ENCODE peak calls at places on chromosomes 12 and 14, in six cellular contexts. E is psoas muscle; C is foreskin fibroblast; T is astrocyte; Y is cardiac fibroblast; Z is activated CD8-positive, alpha-beta T cell treated with anti-CD3 and anti-CD28 coated beads for 36 hours. P is an unnamed sample.

GRCh38 chr12:131010376-131011131 is 56.8 kb downstream of the ADGRD1 start:
- DNase-seq in E (no peak), Y (no peak), Z (no peak), C (no peak), T (no peak), P (no peak)

GRCh38 chr12:109770861-109771670 is 57.4 kb downstream of the FAM222A start:
- DNase-seq in T (no peak), C (no peak), E (peak), Z (no peak), Y (no peak), P (no peak)

GRCh38 chr12:48933664-48934311 is 8.5 kb upstream of the FKBP11 start:
- DNase-seq in T (no peak), C (no peak), Y (no peak), Z (peak), E (no peak), P (no peak)

GRCh38 chr12:122646568-122647220 is 56.5 kb downstream of the HCAR2 start:
- DNase-seq in T (peak), C (peak), Z (peak), E (no peak), Y (peak), P (peak)

GRCh38 chr12:12333407-12333831 is 16.6 kb downstream of the MANSC1 start:
- DNase-seq in E (no peak), Z (no peak), T (peak), C (no peak), Y (peak), P (no peak)

GRCh38 chr14:88553886-88554457 is 835 bp downstream of the PTPN21 start:
- DNase-seq in E (no peak), Y (peak), T (peak), C (peak), Z (no peak), P (no peak)

GRCh38 chr12:92765871-92766270 is 63.1 kb downstream of the PLEKHG7 start:
- DNase-seq in Y (no peak), E (no peak), C (no peak), T (no peak), Z (no peak), P (no peak)

GRCh38 chr14:100534528-100535286 is 52.5 kb downstream of the BEGAIN start:
- DNase-seq in C (peak), T (no peak), Z (no peak), Y (no peak), E (peak), P (no peak)

GRCh38 chr14:59067135-59067894 is 121.2 kb upstream of the DAAM1 start:
- DNase-seq in E (no peak), T (no peak), Y (peak), Z (no peak), C (no peak), P (no peak)

GRCh38 chr14:76647699-76648298 is 113.5 kb upstream of the VASH1 start:
- DNase-seq in E (no peak), Y (peak), C (peak), T (peak), Z (peak), P (peak)

GRCh38 chr12:12564911-12565310 is 2.2 kb upstream of the DUSP16 start:
- DNase-seq in C (no peak), T (no peak), Y (no peak), E (no peak), Z (no peak), P (no peak)

GRCh38 chr12:112023759-112024396 is 10.7 kb downstream of the ERP29 start:
- DNase-seq in Y (no peak), C (no peak), T (no peak), Z (no peak), E (no peak), P (no peak)

GRCh38 chr12:6953417-6954315 is 2.5 kb downstream of the PTPN6 start:
- DNase-seq in T (peak), Z (peak), Y (peak), E (peak), C (no peak), P (peak)

GRCh38 chr12:119809023-119809422 is 68.1 kb downstream of the CIT start:
- DNase-seq in Z (no peak), T (no peak), E (no peak), C (no peak), Y (no peak), P (peak)

GRCh38 chr14:91112172-91112571 is 1.7 kb upstream of the DGLUCY start:
- DNase-seq in C (no peak), E (no peak), Y (no peak), T (no peak), Z (no peak), P (no peak)

GRCh38 chr14:76924363-76925151 is 98.3 kb downstream of the LRRC74A start:
- DNase-seq in E (no peak), T (no peak), Y (peak), Z (peak), C (peak), P (peak)

GRCh38 chr12:3962661-3963483 is 89.7 kb upstream of the PARP11 start:
- DNase-seq in Y (no peak), T (no peak), E (no peak), Z (peak), C (no peak), P (no peak)

GRCh38 chr14:34944744-34945143 is 38.0 kb upstream of the SRP54 start:
- DNase-seq in C (no peak), T (no peak), E (no peak), Y (no peak), Z (no peak), P (no peak)

GRCh38 chr12:27782481-27782880 is 2.4 kb upstream of the MANSC4 start:
- DNase-seq in E (no peak), Y (no peak), C (no peak), T (no peak), Z (no peak), P (no peak)

GRCh38 chr12:27779416-27779815 is 617 bp upstream of the KLHL42 start:
- DNase-seq in T (no peak), Z (peak), C (peak), E (no peak), Y (peak), P (peak)

GRCh38 chr12:27779837-27780611 is at the start of the genes KLHL42 and MANSC4:
- DNase-seq in C (peak), Y (peak), E (peak), Z (peak), T (peak), P (peak)

GRCh38 chr12:27781680-27782079 is 1.6 kb upstream of the MANSC4 start:
- DNase-seq in Y (peak), T (no peak), C (peak), Z (no peak), E (no peak), P (no peak)

DNA sequence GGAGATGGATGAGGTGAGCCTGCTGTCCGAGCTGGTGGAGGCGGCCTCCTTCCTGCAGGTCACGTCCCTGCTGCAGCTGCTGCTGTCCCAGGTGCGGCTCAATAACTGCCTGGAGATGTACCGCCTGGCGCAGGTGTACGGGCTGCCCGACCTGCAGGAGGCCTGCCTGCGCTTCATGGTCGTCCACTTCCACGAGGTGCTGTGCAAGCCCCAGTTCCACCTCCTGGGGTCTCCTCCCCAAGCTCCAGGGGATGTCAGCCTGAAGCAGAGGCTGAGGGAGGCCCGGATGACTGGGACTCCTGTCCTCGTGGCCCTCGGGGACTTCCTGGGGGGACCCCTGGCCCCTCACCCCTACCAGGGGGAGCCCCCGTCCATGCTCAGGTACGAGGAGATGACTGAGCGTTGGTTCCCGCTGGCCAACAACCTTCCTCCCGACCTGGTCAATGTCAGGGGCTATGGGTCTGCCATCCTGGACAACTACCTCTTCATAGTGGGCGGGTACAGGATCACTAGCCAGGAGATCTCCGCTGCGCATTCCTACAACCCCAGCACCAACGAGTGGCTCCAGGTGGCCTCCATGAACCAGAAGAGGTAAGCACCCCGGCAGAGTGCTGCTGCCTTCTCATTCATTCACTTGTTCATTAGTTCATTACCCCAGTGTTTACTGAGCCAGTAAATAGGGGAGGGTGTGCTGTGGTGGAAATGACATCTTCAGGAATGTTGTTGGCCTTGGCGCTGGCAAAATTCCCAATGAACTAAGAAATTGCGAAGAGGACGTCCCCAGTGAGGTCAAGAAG is 774 bp upstream of the MANSC4 start:
- DNase-seq in T (peak), C (peak), Y (peak), E (no peak), Z (peak), P (no peak)
- TF ChIP-seq CTCF in T (no peak), C (no peak), Y (no peak), E (no peak), Z (no peak), P (no peak)

GRCh38 chr14:97276573-97276972 is 479.4 kb downstream of the VRK1 start:
- DNase-seq in T (no peak), E (no peak), Z (peak), Y (no peak), C (no peak), P (no peak)

GRCh38 chr14:97270308-97270707 is 473.1 kb downstream of the VRK1 start:
- DNase-seq in Z (no peak), T (peak), C (no peak), E (no peak), Y (no peak), P (no peak)

GRCh38 chr14:97274626-97275025 is 477.4 kb downstream of the VRK1 start:
- DNase-seq in Y (no peak), T (no peak), Z (no peak), E (no peak), C (no peak), P (no peak)

GRCh38 chr14:97275276-97275675 is 478.1 kb downstream of the VRK1 start:
- DNase-seq in T (peak), C (no peak), E (no peak), Y (no peak), Z (no peak), P (no peak)

DNA sequence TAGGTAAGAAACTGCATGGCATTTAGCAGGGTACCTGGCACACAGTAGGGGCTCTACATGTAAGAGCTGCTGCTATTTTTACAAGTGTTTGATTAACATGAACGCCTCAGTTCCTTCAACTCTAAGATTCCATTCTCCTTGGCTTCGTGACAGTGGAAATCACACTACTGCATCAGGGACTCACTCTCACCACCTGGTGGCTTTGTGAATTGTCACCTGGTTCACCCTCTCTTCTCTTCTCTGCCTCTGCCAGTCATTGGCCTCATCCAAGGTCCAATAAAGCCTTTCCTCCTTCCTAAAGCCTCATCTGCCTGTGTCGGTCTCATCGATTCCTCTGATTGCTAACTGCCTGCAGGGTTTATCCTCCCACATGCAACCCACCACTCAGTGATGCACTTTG is 476.4 kb downstream of the VRK1 start:
- DNase-seq in Y (no peak), E (no peak), C (no peak), Z (no peak), T (no peak), P (no peak)
- TF ChIP-seq CTCF in Y (no peak), E (no peak), C (no peak), Z (no peak), T (no peak), P (no peak)

GRCh38 chr12:102543494-102543893 is 63.1 kb upstream of the IGF1 start:
- DNase-seq in Z (peak), T (no peak), E (no peak), C (peak), Y (no peak), P (no peak)
- TF ChIP-seq CTCF in Z (no peak), T (peak), E (peak), C (peak), Y (no peak), P (peak)

GRCh38 chr12:46133751-46134150 is 135.1 kb downstream of the SLC38A1 start:
- DNase-seq in E (no peak), C (no peak), Y (peak), Z (no peak), T (no peak), P (no peak)

GRCh38 chr12:46134852-46135251 is 134.0 kb downstream of the SLC38A1 start:
- DNase-seq in Z (no peak), E (no peak), C (no peak), T (no peak), Y (no peak), P (no peak)

GRCh38 chr12:46135750-46136149 is 133.1 kb downstream of the SLC38A1 start:
- DNase-seq in E (no peak), Z (no peak), Y (no peak), T (no peak), C (no peak), P (no peak)

GRCh38 chr12:46134205-46134811 is 134.5 kb downstream of the SLC38A1 start:
- DNase-seq in C (no peak), Y (peak), Z (no peak), E (no peak), T (no peak), P (no peak)

GRCh38 chr12:46131729-46132128 is 137.1 kb downstream of the SLC38A1 start:
- DNase-seq in Y (peak), C (peak), E (no peak), Z (no peak), T (no peak), P (no peak)
- TF ChIP-seq CTCF in Y (no peak), C (peak), E (no peak), Z (no peak), T (no peak), P (no peak)